ENCODE peak calls at places on chromosome 1, in eight cellular contexts. B is Panc1, X is A549, I is suprapubic skin, H is PC-3, P is spleen, Y is sigmoid colon, V is tibial artery. R is an unnamed sample.
A peak's percentile ranks its signal among the peaks of the same experiment; 100 is the strongest.

GRCh38 chr1:186878356-186878755 is 49.6 kb downstream of the PLA2G4A start:
- DNase-seq in B (no peak), X (no peak), I (no peak), H (no peak), P (no peak), Y (no peak), V (no peak), R (no peak)

GRCh38 chr1:11930571-11931445 is 3.7 kb upstream of the PLOD1 start:
- DNase-seq in B (no peak), X (no peak), I (no peak), H (no peak), P (no peak), Y (no peak), V (no peak), R (no peak)

GRCh38 chr1:51298322-51298705 is 32.0 kb downstream of the TTC39A start:
- DNase-seq in B (no peak), X (no peak), I (no peak), H (no peak), P (no peak), Y (no peak), V (no peak), R (no peak)

GRCh38 chr1:25563330-25564215 is 20.2 kb downstream of the LDLRAP1 start:
- DNase-seq in B (no peak), X (no peak), I (no peak), H (no peak), P (peak; percentile 84), Y (no peak), V (no peak), R (peak; percentile 56)

GRCh38 chr1:178818416-178818815 is 52.5 kb downstream of the ANGPTL1 start:
- DNase-seq in B (no peak), X (no peak), I (no peak), H (peak; percentile 4), P (no peak), Y (no peak), V (no peak), R (no peak)

GRCh38 chr1:2046225-2046917 is 3.8 kb upstream of the PRKCZ start:
- DNase-seq in B (no peak), X (peak; percentile 52), I (no peak), H (peak; percentile 85), P (peak; percentile 89), Y (no peak), V (no peak), R (peak; percentile 78)

GRCh38 chr1:32351859-32352745 is 10.2 kb downstream of the FAM229A start:
- DNase-seq in B (no peak), X (peak; percentile 28), I (no peak), H (peak; percentile 32), P (no peak), Y (peak; percentile 86), V (peak; percentile 79), R (no peak)

GRCh38 chr1:192859808-192860207 is 51.0 kb downstream of the RGS2 start:
- DNase-seq in B (no peak), X (no peak), I (no peak), H (no peak), P (no peak), Y (no peak), V (no peak), R (no peak)

GRCh38 chr1:153485880-153486279 is 25.4 kb upstream of the S100A7 start:
- DNase-seq in B (no peak), X (no peak), I (no peak), H (no peak), P (no peak), Y (no peak), V (no peak), R (no peak)

GRCh38 chr1:235888119-235888643 is 21.5 kb upstream of the LYST start:
- DNase-seq in B (no peak), X (no peak), I (no peak), H (no peak), P (no peak), Y (no peak), V (no peak), R (no peak)

GRCh38 chr1:169509354-169509753 is 23.6 kb upstream of the SLC19A2 start:
- DNase-seq in B (no peak), X (no peak), I (no peak), H (no peak), P (no peak), Y (no peak), V (no peak), R (no peak)

GRCh38 chr1:66244429-66244828 is 289.5 kb upstream of the SGIP1 start:
- DNase-seq in B (no peak), X (no peak), I (no peak), H (no peak), P (no peak), Y (no peak), V (no peak), R (no peak)

GRCh38 chr1:97901017-97901658 is 19.7 kb downstream of the DPYD start:
- DNase-seq in B (no peak), X (no peak), I (no peak), H (no peak), P (no peak), Y (no peak), V (no peak), R (no peak)

GRCh38 chr1:42319128-42319851 is 15.7 kb downstream of the FOXJ3 start:
- DNase-seq in B (no peak), X (no peak), I (no peak), H (no peak), P (no peak), Y (no peak), V (no peak), R (no peak)

GRCh38 chr1:12056331-12056841 is 6.7 kb upstream of the TNFRSF8 start:
- DNase-seq in B (no peak), X (no peak), I (no peak), H (peak; percentile 61), P (no peak), Y (no peak), V (no peak), R (no peak)

GRCh38 chr1:212692774-212693644 is 6.6 kb downstream of the BATF3 start:
- DNase-seq in B (no peak), X (peak; percentile 37), I (no peak), H (peak; percentile 91), P (no peak), Y (no peak), V (no peak), R (no peak)

GRCh38 chr1:103783944-103784377 is 34.3 kb downstream of the AMY1C start:
- DNase-seq in B (no peak), X (no peak), I (no peak), H (no peak), P (no peak), Y (no peak), V (no peak), R (no peak)

GRCh38 chr1:8595919-8596318 is 221.5 kb downstream of the RERE start:
- DNase-seq in B (no peak), X (no peak), I (no peak), H (no peak), P (no peak), Y (no peak), V (no peak), R (no peak)

GRCh38 chr1:7558921-7559869 is 211.9 kb upstream of the VAMP3 start:
- DNase-seq in B (no peak), X (no peak), I (no peak), H (no peak), P (peak; percentile 70), Y (no peak), V (no peak), R (no peak)

GRCh38 chr1:235860829-235861228 is 5.9 kb downstream of the LYST start:
- DNase-seq in B (no peak), X (no peak), I (no peak), H (no peak), P (no peak), Y (no peak), V (no peak), R (no peak)

GRCh38 chr1:156781585-156782186 is 14.4 kb downstream of the PRCC start:
- DNase-seq in B (no peak), X (no peak), I (no peak), H (no peak), P (no peak), Y (peak; percentile 47), V (no peak), R (no peak)

GRCh38 chr1:113975211-113975895 is 3.9 kb upstream of the OLFML3 start:
- DNase-seq in B (no peak), X (no peak), I (no peak), H (no peak), P (no peak), Y (no peak), V (no peak), R (no peak)
- H3K4me1 ChIP-seq in B (no peaks in the 10 kb centered on the region), X (peaks cover 6% of the 10 kb centered on the region), I (peaks cover 30% of the 10 kb centered on the region), H (peaks cover 19% of the 10 kb centered on the region), P (peaks cover 24% of the 10 kb centered on the region), Y (no peaks in the 10 kb centered on the region), V (peaks cover 6% of the 10 kb centered on the region), R (peaks cover 43% of the 10 kb centered on the region)

GRCh38 chr1:204461331-204462228 is 33.0 kb downstream of the PIK3C2B start:
- DNase-seq in B (no peak), X (no peak), I (no peak), H (no peak), P (peak; percentile 88), Y (no peak), V (no peak), R (no peak)
- TF ChIP-seq CTCF in B (no peak), X (no peak), I (no peak), H (no peak), P (no peak), Y (no peak), V (no peak), R (no peak)

DNA sequence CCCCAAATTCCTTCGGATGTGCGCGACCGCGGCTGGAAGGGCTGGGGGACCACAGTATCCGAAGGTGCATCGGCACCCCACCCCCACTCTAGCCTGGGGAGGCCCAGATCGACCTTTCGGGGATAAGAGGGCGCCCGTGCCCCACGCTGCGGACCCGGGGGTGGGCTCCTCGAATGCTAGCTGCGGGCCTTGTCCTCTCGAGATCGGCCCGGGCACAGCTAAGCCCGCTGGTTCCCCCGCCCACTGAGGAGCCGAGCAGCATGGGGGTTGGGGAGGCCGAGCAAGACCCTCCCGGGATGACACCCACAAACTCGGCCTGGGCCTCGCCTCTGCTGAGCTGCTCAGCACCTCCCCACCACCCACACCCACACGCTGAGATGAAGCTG is 653 bp upstream of the IFFO2 start:
- DNase-seq in B (no peak), X (no peak), I (no peak), H (no peak), P (no peak), Y (no peak), V (peak; percentile 78), R (no peak)
- H3K4me1 ChIP-seq in B (peaks cover 25% of the 10 kb centered on the region), X (peaks cover 37% of the 10 kb centered on the region), I (peaks cover 71% of the 10 kb centered on the region), H (peaks cover 31% of the 10 kb centered on the region), P (peaks cover 48% of the 10 kb centered on the region), Y (no peaks in the 10 kb centered on the region), V (no peaks in the 10 kb centered on the region), R (peaks cover 45% of the 10 kb centered on the region)

GRCh38 chr1:30532621-30533020 is 190.8 kb downstream of the MATN1 start:
- DNase-seq in B (no peak), X (no peak), I (peak; percentile 16), H (no peak), P (peak; percentile 10), Y (no peak), V (no peak), R (no peak)

GRCh38 chr1:30533141-30533540 is 190.2 kb downstream of the MATN1 start:
- DNase-seq in B (no peak), X (no peak), I (peak; percentile 37), H (no peak), P (no peak), Y (no peak), V (no peak), R (no peak)

GRCh38 chr1:30535595-30536325 is 187.6 kb downstream of the MATN1 start:
- DNase-seq in B (no peak), X (no peak), I (no peak), H (no peak), P (peak; percentile 47), Y (no peak), V (no peak), R (no peak)

GRCh38 chr1:30533796-30534550 is 189.4 kb downstream of the MATN1 start:
- DNase-seq in B (no peak), X (no peak), I (peak; percentile 21), H (no peak), P (peak; percentile 51), Y (no peak), V (no peak), R (no peak)

GRCh38 chr1:30534551-30534940 is 188.8 kb downstream of the MATN1 start:
- DNase-seq in B (no peak), X (no peak), I (no peak), H (no peak), P (peak; percentile 18), Y (no peak), V (no peak), R (no peak)
- TF ChIP-seq CTCF in B (no peak), X (no peak), I (no peak), H (no peak), P (no peak), Y (no peak), V (no peak), R (no peak)

R was measured in upper lobe of left lung.